ENCODE peak calls at places on chromosome 6, in ten cellular contexts. R, V, M, X, U, A, Z, H, W and P are unnamed samples.
A peak's percentile ranks its signal among the peaks of the same experiment; 100 is the strongest.

GRCh38 chr6:83808926-83809325 is 44.2 kb upstream of the RIPPLY2 start:
- DNase-seq in R (no peak), V (no peak), M (no peak), X (no peak), U (no peak), A (no peak), Z (no peak), H (no peak), W (no peak), P (no peak)

GRCh38 chr6:112296122-112296521 is 41.8 kb upstream of the LAMA4 start:
- DNase-seq in R (no peak), V (peak; percentile 35), M (peak; percentile 67), X (no peak), U (peak; percentile 41), A (no peak), Z (no peak), H (no peak), W (peak; percentile 62), P (no peak)

GRCh38 chr6:109340811-109341210 is 41.5 kb downstream of the CD164 start:
- DNase-seq in R (no peak), V (no peak), M (no peak), X (no peak), U (no peak), A (no peak), Z (no peak), H (no peak), W (no peak), P (no peak)

GRCh38 chr6:3484240-3484639 is 27.4 kb upstream of the SLC22A23 start:
- DNase-seq in R (no peak), V (no peak), M (peak; percentile 49), X (no peak), U (no peak), A (no peak), Z (no peak), H (no peak), W (no peak), P (no peak)

GRCh38 chr6:11876934-11877433 is 98.4 kb upstream of the ADTRP start:
- DNase-seq in R (no peak), V (no peak), M (no peak), X (no peak), U (no peak), A (no peak), Z (no peak), H (no peak), W (no peak), P (no peak)

GRCh38 chr6:21438237-21438985 is 155.1 kb upstream of the SOX4 start:
- DNase-seq in R (no peak), V (no peak), M (no peak), X (no peak), U (no peak), A (no peak), Z (no peak), H (no peak), W (no peak), P (no peak)

GRCh38 chr6:1362643-1363042 is 26.7 kb upstream of the FOXF2 start:
- DNase-seq in R (no peak), V (no peak), M (no peak), X (no peak), U (no peak), A (no peak), Z (no peak), H (no peak), W (no peak), P (no peak)

GRCh38 chr6:125375013-125375412 is 73.2 kb upstream of the HDDC2 start:
- DNase-seq in R (no peak), V (no peak), M (no peak), X (no peak), U (no peak), A (no peak), Z (no peak), H (no peak), W (no peak), P (no peak)

GRCh38 chr6:144415835-144416237 is 130.7 kb downstream of the UTRN start:
- DNase-seq in R (no peak), V (peak; percentile 14), M (peak; percentile 84), X (no peak), U (no peak), A (no peak), Z (no peak), H (no peak), W (peak; percentile 90), P (no peak)

GRCh38 chr6:36442671-36443497 is at the start of the genes KCTD20 and PXT1:
- DNase-seq in R (peak; percentile 95), V (peak; percentile 86), M (peak; percentile 88), X (peak; percentile 79), U (peak; percentile 89), A (peak; percentile 90), Z (peak; percentile 88), H (peak; percentile 98), W (peak; percentile 81), P (peak; percentile 97)

GRCh38 chr6:36443951-36444428 is 1.2 kb downstream of the KCTD20 start:
- DNase-seq in R (no peak), V (peak; percentile 50), M (peak; percentile 31), X (no peak), U (no peak), A (no peak), Z (no peak), H (no peak), W (peak; percentile 36), P (no peak)

GRCh38 chr6:36444470-36444869 is 1.7 kb downstream of the KCTD20 start:
- DNase-seq in R (no peak), V (no peak), M (peak; percentile 86), X (no peak), U (no peak), A (no peak), Z (no peak), H (no peak), W (peak; percentile 75), P (no peak)

GRCh38 chr6:36443498-36443844 is 671 bp downstream of the KCTD20 start:
- DNase-seq in R (no peak), V (no peak), M (no peak), X (no peak), U (no peak), A (no peak), Z (no peak), H (no peak), W (no peak), P (no peak)

GRCh38 chr6:36445651-36446050 is 2.9 kb downstream of the KCTD20 start:
- DNase-seq in R (no peak), V (no peak), M (no peak), X (no peak), U (no peak), A (no peak), Z (no peak), H (no peak), W (peak; percentile 12), P (no peak)
- H3K4me3 ChIP-seq in R (no peak overlapping the region), V (no peak overlapping the region), M (no peak overlapping the region), X (no peak overlapping the region), U (no peak overlapping the region), A (peak overlapping the region; percentile 95), Z (no peak overlapping the region), H (no peak overlapping the region), W (no peak overlapping the region), P (no peak overlapping the region)

GRCh38 chr6:105077592-105078463 is 102.0 kb downstream of the POPDC3 start:
- DNase-seq in R (no peak), V (peak; percentile 51), M (peak; percentile 64), X (no peak), U (no peak), A (no peak), Z (no peak), H (no peak), W (peak; percentile 72), P (no peak)

GRCh38 chr6:105075210-105075609 is 104.6 kb downstream of the POPDC3 start:
- DNase-seq in R (no peak), V (no peak), M (no peak), X (no peak), U (no peak), A (no peak), Z (no peak), H (no peak), W (no peak), P (no peak)

GRCh38 chr6:105080279-105080678 is 99.5 kb downstream of the POPDC3 start:
- DNase-seq in R (no peak), V (no peak), M (no peak), X (no peak), U (no peak), A (no peak), Z (no peak), H (no peak), W (no peak), P (no peak)
- TF ChIP-seq POLR2A in R (no peak), V (no peak), M (no peak), X (no peak), U (no peak), A (no peak), Z (no peak), H (no peak), W (no peak), P (no peak)

GRCh38 chr6:78836610-78837009 is 30.7 kb upstream of the IRAK1BP1 start:
- DNase-seq in R (no peak), V (no peak), M (no peak), X (no peak), U (no peak), A (no peak), Z (no peak), H (no peak), W (no peak), P (no peak)

GRCh38 chr6:78832091-78832808 is 35.1 kb upstream of the IRAK1BP1 start:
- DNase-seq in R (no peak), V (no peak), M (no peak), X (no peak), U (no peak), A (no peak), Z (peak; percentile 27), H (no peak), W (no peak), P (no peak)

GRCh38 chr6:78831492-78831891 is 35.9 kb upstream of the IRAK1BP1 start:
- DNase-seq in R (no peak), V (no peak), M (peak; percentile 3), X (no peak), U (peak; percentile 74), A (no peak), Z (peak; percentile 43), H (no peak), W (peak; percentile 27), P (no peak)

GRCh38 chr6:78830810-78831209 is 36.5 kb upstream of the IRAK1BP1 start:
- DNase-seq in R (no peak), V (no peak), M (no peak), X (no peak), U (no peak), A (no peak), Z (no peak), H (no peak), W (no peak), P (no peak)

DNA sequence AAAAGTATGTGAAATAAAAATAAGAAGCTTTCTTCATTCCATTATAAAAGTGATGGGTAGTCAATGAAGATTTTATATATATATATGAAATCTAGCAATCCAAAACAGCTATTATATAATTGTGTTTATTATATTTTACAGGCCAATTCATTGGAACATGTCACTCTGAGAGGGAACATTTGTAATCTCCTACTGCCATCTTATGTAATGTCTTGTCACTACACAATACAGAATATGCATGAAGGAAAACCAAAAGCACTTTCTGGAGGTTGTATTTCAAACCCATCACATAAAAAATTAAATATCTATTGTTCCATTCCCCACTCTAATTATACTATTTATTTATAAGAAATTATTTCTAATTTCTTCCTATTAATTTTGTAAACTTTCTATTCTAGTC is 31.5 kb upstream of the IRAK1BP1 start:
- DNase-seq in R (no peak), V (peak; percentile 1), M (peak; percentile 4), X (no peak), U (no peak), A (no peak), Z (no peak), H (no peak), W (no peak), P (no peak)
- TF ChIP-seq CTCF in R (no peak), V (peak; percentile 37), M (peak; percentile 31), X (no peak), U (no peak), A (no peak), Z (no peak), H (no peak), W (no peak), P (no peak)

GRCh38 chr6:122472022-122472340 is 374 bp upstream of the SERINC1 start:
- DNase-seq in R (no peak), V (peak; percentile 1), M (no peak), X (no peak), U (no peak), A (no peak), Z (no peak), H (peak; percentile 25), W (no peak), P (no peak)
- H3K4me3 ChIP-seq in R (peak overlapping the region; percentile 79), V (peak overlapping the region; percentile 80), M (peak overlapping the region; percentile 81), X (peak overlapping the region; percentile 79), U (peak overlapping the region; percentile 86), A (peak overlapping the region; percentile 81), Z (peak overlapping the region; percentile 77), H (peak overlapping the region; percentile 78), W (peak overlapping the region; percentile 18), P (peak overlapping the region; percentile 91)